ENCODE peak calls at places on chromosomes 2 and 18, in six cellular contexts. One of them, this sample, is unnamed. For H3K36me3, the result is how much of the 10 kb centered on the place peaks cover.

GRCh38 chr2:8684421-8684884 is 2.6 kb downstream of the ID2 start:
- DNase-seq in CD8-positive, alpha-beta memory T cell: peak
- DNase-seq in lung: no peak
- DNase-seq in breast epithelium: no peak
- DNase-seq in lower lobe of right lung: no peak
- DNase-seq in adrenal gland: peak
- DNase-seq in this sample: no peak

GRCh38 chr2:148614332-148615049 is 30.1 kb upstream of the EPC2 start:
- DNase-seq in breast epithelium: no peak
- DNase-seq in adrenal gland: peak
- DNase-seq in CD8-positive, alpha-beta memory T cell: no peak
- DNase-seq in lung: peak
- DNase-seq in lower lobe of right lung: peak
- DNase-seq in this sample: peak

GRCh38 chr2:43222472-43223146 is 3.8 kb downstream of the ZFP36L2 start:
- DNase-seq in adrenal gland: no peak
- DNase-seq in breast epithelium: no peak
- DNase-seq in CD8-positive, alpha-beta memory T cell: peak
- DNase-seq in lower lobe of right lung: peak
- DNase-seq in lung: no peak
- DNase-seq in this sample: peak

GRCh38 chr2:85975581-85975980 is 86.8 kb upstream of the ST3GAL5 start:
- DNase-seq in breast epithelium: no peak
- DNase-seq in adrenal gland: no peak
- DNase-seq in CD8-positive, alpha-beta memory T cell: no peak
- DNase-seq in lung: no peak
- DNase-seq in lower lobe of right lung: no peak
- DNase-seq in this sample: no peak

GRCh38 chr2:127626175-127626574 is 19.8 kb upstream of the GPR17 start:
- DNase-seq in CD8-positive, alpha-beta memory T cell: no peak
- DNase-seq in lower lobe of right lung: peak
- DNase-seq in breast epithelium: no peak
- DNase-seq in lung: no peak
- DNase-seq in adrenal gland: no peak
- DNase-seq in this sample: no peak

GRCh38 chr2:30417253-30417652 is 29.8 kb upstream of the LCLAT1 start:
- DNase-seq in lower lobe of right lung: no peak
- DNase-seq in breast epithelium: no peak
- DNase-seq in adrenal gland: no peak
- DNase-seq in CD8-positive, alpha-beta memory T cell: no peak
- DNase-seq in lung: no peak
- DNase-seq in this sample: no peak

GRCh38 chr2:37326285-37326684 is 1.7 kb upstream of the PRKD3 start:
- DNase-seq in CD8-positive, alpha-beta memory T cell: no peak
- DNase-seq in breast epithelium: no peak
- DNase-seq in lung: peak
- DNase-seq in adrenal gland: peak
- DNase-seq in lower lobe of right lung: no peak
- DNase-seq in this sample: peak

GRCh38 chr2:26274058-26274613 is 29.4 kb downstream of the HADHB start:
- DNase-seq in breast epithelium: peak
- DNase-seq in CD8-positive, alpha-beta memory T cell: no peak
- DNase-seq in lung: peak
- DNase-seq in adrenal gland: peak
- DNase-seq in lower lobe of right lung: no peak
- DNase-seq in this sample: peak

GRCh38 chr18:31943895-31944816 is 1.2 kb upstream of the TRAPPC8 start:
- DNase-seq in breast epithelium: no peak
- DNase-seq in lung: no peak
- DNase-seq in CD8-positive, alpha-beta memory T cell: peak
- DNase-seq in lower lobe of right lung: no peak
- DNase-seq in adrenal gland: no peak
- DNase-seq in this sample: no peak

GRCh38 chr2:128347701-128348504 is 29.2 kb upstream of the HS6ST1 start:
- DNase-seq in lung: peak
- DNase-seq in CD8-positive, alpha-beta memory T cell: no peak
- DNase-seq in adrenal gland: peak
- DNase-seq in breast epithelium: peak
- DNase-seq in lower lobe of right lung: peak
- DNase-seq in this sample: no peak

GRCh38 chr18:51724790-51725721 is 527.6 kb upstream of the MEX3C start:
- DNase-seq in lung: no peak
- DNase-seq in CD8-positive, alpha-beta memory T cell: no peak
- DNase-seq in adrenal gland: no peak
- DNase-seq in lower lobe of right lung: no peak
- DNase-seq in breast epithelium: no peak
- DNase-seq in this sample: no peak

GRCh38 chr18:54359233-54359632 is 1.5 kb downstream of the C18orf54 start:
- DNase-seq in lower lobe of right lung: no peak
- DNase-seq in CD8-positive, alpha-beta memory T cell: no peak
- DNase-seq in breast epithelium: no peak
- DNase-seq in adrenal gland: no peak
- DNase-seq in lung: no peak
- DNase-seq in this sample: no peak

GRCh38 chr2:109081374-109081773 is 47.6 kb upstream of the SH3RF3 start:
- DNase-seq in CD8-positive, alpha-beta memory T cell: no peak
- DNase-seq in lung: no peak
- DNase-seq in adrenal gland: no peak
- DNase-seq in breast epithelium: no peak
- DNase-seq in lower lobe of right lung: no peak
- DNase-seq in this sample: no peak

GRCh38 chr2:234468503-234468902 is 28.4 kb downstream of the ARL4C start:
- DNase-seq in lung: no peak
- DNase-seq in breast epithelium: no peak
- DNase-seq in CD8-positive, alpha-beta memory T cell: no peak
- DNase-seq in adrenal gland: no peak
- DNase-seq in lower lobe of right lung: no peak
- DNase-seq in this sample: peak

GRCh38 chr2:109440507-109441156 is 173.1 kb downstream of the SEPTIN10 start:
- DNase-seq in lung: no peak
- DNase-seq in lower lobe of right lung: no peak
- DNase-seq in adrenal gland: no peak
- DNase-seq in CD8-positive, alpha-beta memory T cell: no peak
- DNase-seq in breast epithelium: no peak
- DNase-seq in this sample: no peak

GRCh38 chr2:190360561-190360960 is 17.2 kb downstream of the INPP1 start:
- DNase-seq in lung: no peak
- DNase-seq in CD8-positive, alpha-beta memory T cell: no peak
- DNase-seq in lower lobe of right lung: no peak
- DNase-seq in breast epithelium: no peak
- DNase-seq in adrenal gland: no peak
- DNase-seq in this sample: peak

GRCh38 chr2:115910270-115910669 is 1467.8 kb downstream of the DPP10 start:
- DNase-seq in adrenal gland: no peak
- DNase-seq in lung: no peak
- DNase-seq in breast epithelium: no peak
- DNase-seq in lower lobe of right lung: no peak
- DNase-seq in CD8-positive, alpha-beta memory T cell: no peak
- DNase-seq in this sample: no peak

GRCh38 chr2:238593236-238593635 is 166.5 kb downstream of the ASB1 start:
- DNase-seq in adrenal gland: no peak
- DNase-seq in CD8-positive, alpha-beta memory T cell: no peak
- DNase-seq in breast epithelium: no peak
- DNase-seq in lower lobe of right lung: no peak
- DNase-seq in lung: peak
- DNase-seq in this sample: no peak

GRCh38 chr2:88087073-88087472 is 19.4 kb downstream of the SMYD1 start:
- DNase-seq in lung: no peak
- DNase-seq in breast epithelium: no peak
- DNase-seq in adrenal gland: no peak
- DNase-seq in lower lobe of right lung: no peak
- DNase-seq in CD8-positive, alpha-beta memory T cell: no peak
- DNase-seq in this sample: no peak

GRCh38 chr2:54908591-54908990 is 141.7 kb downstream of the RTN4 start:
- DNase-seq in adrenal gland: no peak
- DNase-seq in breast epithelium: no peak
- DNase-seq in lung: no peak
- DNase-seq in CD8-positive, alpha-beta memory T cell: no peak
- DNase-seq in lower lobe of right lung: no peak
- DNase-seq in this sample: no peak

GRCh38 chr2:85111819-85112281 is 21.3 kb upstream of the TCF7L1 start:
- DNase-seq in lung: no peak
- DNase-seq in CD8-positive, alpha-beta memory T cell: no peak
- DNase-seq in breast epithelium: no peak
- DNase-seq in lower lobe of right lung: no peak
- DNase-seq in adrenal gland: no peak
- DNase-seq in this sample: peak

GRCh38 chr2:183665403-183665802 is 541.2 kb downstream of the NUP35 start:
- DNase-seq in lung: no peak
- DNase-seq in adrenal gland: no peak
- DNase-seq in lower lobe of right lung: no peak
- DNase-seq in breast epithelium: no peak
- DNase-seq in CD8-positive, alpha-beta memory T cell: no peak
- DNase-seq in this sample: no peak

GRCh38 chr2:33437297-33437696 is 39.2 kb upstream of the RASGRP3 start:
- DNase-seq in breast epithelium: no peak
- DNase-seq in lung: no peak
- DNase-seq in CD8-positive, alpha-beta memory T cell: no peak
- DNase-seq in adrenal gland: no peak
- DNase-seq in lower lobe of right lung: no peak
- DNase-seq in this sample: peak

GRCh38 chr2:112588611-112589045 is 4.2 kb downstream of the CHCHD5 start:
- DNase-seq in adrenal gland: peak
- DNase-seq in breast epithelium: peak
- DNase-seq in lung: no peak
- DNase-seq in CD8-positive, alpha-beta memory T cell: no peak
- DNase-seq in lower lobe of right lung: no peak
- DNase-seq in this sample: no peak

GRCh38 chr2:215374642-215375466 is 61.0 kb downstream of the FN1 start:
- DNase-seq in lower lobe of right lung: no peak
- DNase-seq in CD8-positive, alpha-beta memory T cell: no peak
- DNase-seq in breast epithelium: no peak
- DNase-seq in lung: no peak
- DNase-seq in adrenal gland: no peak
- DNase-seq in this sample: no peak

GRCh38 chr2:186995092-186995491 is 146.1 kb upstream of the ZSWIM2 start:
- DNase-seq in breast epithelium: no peak
- DNase-seq in lower lobe of right lung: no peak
- DNase-seq in adrenal gland: no peak
- DNase-seq in lung: no peak
- DNase-seq in CD8-positive, alpha-beta memory T cell: no peak
- DNase-seq in this sample: peak

GRCh38 chr2:240872317-240873097 is 3.9 kb downstream of the AGXT start:
- DNase-seq in CD8-positive, alpha-beta memory T cell: no peak
- DNase-seq in lower lobe of right lung: peak
- DNase-seq in lung: no peak
- DNase-seq in breast epithelium: peak
- DNase-seq in adrenal gland: no peak
- DNase-seq in this sample: no peak

GRCh38 chr2:3606370-3607124 is 11.6 kb downstream of the COLEC11 start:
- DNase-seq in lung: peak
- DNase-seq in lower lobe of right lung: no peak
- DNase-seq in adrenal gland: no peak
- DNase-seq in CD8-positive, alpha-beta memory T cell: no peak
- DNase-seq in breast epithelium: no peak
- DNase-seq in this sample: no peak

GRCh38 chr2:134745546-134745945 is 26.7 kb upstream of the TMEM163 start:
- DNase-seq in CD8-positive, alpha-beta memory T cell: no peak
- DNase-seq in lung: no peak
- DNase-seq in breast epithelium: no peak
- DNase-seq in adrenal gland: no peak
- DNase-seq in lower lobe of right lung: no peak
- DNase-seq in this sample: no peak

GRCh38 chr2:217926801-217927200 is 76.0 kb downstream of the TNS1 start:
- DNase-seq in breast epithelium: no peak
- DNase-seq in CD8-positive, alpha-beta memory T cell: no peak
- DNase-seq in lower lobe of right lung: no peak
- DNase-seq in adrenal gland: no peak
- DNase-seq in lung: no peak
- DNase-seq in this sample: no peak

GRCh38 chr18:63397349-63397748 is 24.9 kb downstream of the VPS4B start:
- DNase-seq in lower lobe of right lung: no peak
- DNase-seq in breast epithelium: no peak
- DNase-seq in adrenal gland: no peak
- DNase-seq in CD8-positive, alpha-beta memory T cell: no peak
- DNase-seq in lung: no peak
- DNase-seq in this sample: no peak

GRCh38 chr18:63395503-63395902 is 26.8 kb downstream of the VPS4B start:
- DNase-seq in lower lobe of right lung: no peak
- DNase-seq in adrenal gland: no peak
- DNase-seq in lung: no peak
- DNase-seq in CD8-positive, alpha-beta memory T cell: no peak
- DNase-seq in breast epithelium: no peak
- DNase-seq in this sample: no peak

GRCh38 chr18:63399300-63399699 is 23.0 kb downstream of the VPS4B start:
- DNase-seq in lung: no peak
- DNase-seq in adrenal gland: no peak
- DNase-seq in CD8-positive, alpha-beta memory T cell: no peak
- DNase-seq in breast epithelium: no peak
- DNase-seq in lower lobe of right lung: no peak
- DNase-seq in this sample: no peak

DNA sequence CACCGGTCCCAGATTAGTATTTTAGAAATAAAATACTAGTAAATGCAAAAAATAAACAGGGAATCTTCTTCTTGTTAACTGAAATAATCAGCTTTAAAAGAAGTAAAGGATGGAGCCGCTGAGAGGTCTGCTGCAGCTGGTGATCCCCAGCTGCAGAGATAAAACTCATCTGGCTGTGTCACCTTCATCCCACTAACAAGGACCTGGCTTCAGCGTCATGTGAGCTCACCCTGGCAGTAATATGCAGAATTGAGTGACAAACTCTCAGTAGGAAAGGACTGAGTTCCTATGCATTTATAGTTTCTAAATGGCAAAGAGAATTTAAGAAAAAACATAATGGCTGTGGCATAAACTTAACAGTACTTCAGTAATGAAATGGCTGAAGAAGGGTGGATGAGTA is 27.3 kb downstream of the VPS4B start:
- DNase-seq in breast epithelium: no peak
- DNase-seq in lung: no peak
- DNase-seq in adrenal gland: no peak
- DNase-seq in CD8-positive, alpha-beta memory T cell: no peak
- DNase-seq in lower lobe of right lung: no peak
- DNase-seq in this sample: no peak
- H3K36me3 ChIP-seq in breast epithelium: under half
- H3K36me3 ChIP-seq in lung: under half
- H3K36me3 ChIP-seq in adrenal gland: half or more
- H3K36me3 ChIP-seq in CD8-positive, alpha-beta memory T cell: under half
- H3K36me3 ChIP-seq in lower lobe of right lung: half or more
- H3K36me3 ChIP-seq in this sample: half or more

GRCh38 chr2:222907790-222908431 is 47.1 kb downstream of the ACSL3 start:
- DNase-seq in CD8-positive, alpha-beta memory T cell: no peak
- DNase-seq in lower lobe of right lung: no peak
- DNase-seq in adrenal gland: no peak
- DNase-seq in lung: no peak
- DNase-seq in breast epithelium: no peak
- DNase-seq in this sample: no peak
- H3K36me3 ChIP-seq in CD8-positive, alpha-beta memory T cell: under half
- H3K36me3 ChIP-seq in lower lobe of right lung: under half
- H3K36me3 ChIP-seq in adrenal gland: under half
- H3K36me3 ChIP-seq in lung: under half
- H3K36me3 ChIP-seq in breast epithelium: under half
- H3K36me3 ChIP-seq in this sample: under half

GRCh38 chr2:60780741-60781140 is 24.7 kb downstream of the PAPOLG start:
- DNase-seq in breast epithelium: no peak
- DNase-seq in lower lobe of right lung: no peak
- DNase-seq in adrenal gland: no peak
- DNase-seq in CD8-positive, alpha-beta memory T cell: no peak
- DNase-seq in lung: no peak
- DNase-seq in this sample: no peak
- H3K36me3 ChIP-seq in breast epithelium: under half
- H3K36me3 ChIP-seq in lower lobe of right lung: half or more
- H3K36me3 ChIP-seq in adrenal gland: half or more
- H3K36me3 ChIP-seq in CD8-positive, alpha-beta memory T cell: half or more
- H3K36me3 ChIP-seq in lung: under half
- H3K36me3 ChIP-seq in this sample: under half

GRCh38 chr18:251572-251971 is 16.3 kb downstream of the THOC1 start:
- DNase-seq in lower lobe of right lung: no peak
- DNase-seq in lung: no peak
- DNase-seq in CD8-positive, alpha-beta memory T cell: no peak
- DNase-seq in adrenal gland: no peak
- DNase-seq in breast epithelium: no peak
- DNase-seq in this sample: no peak
- H3K36me3 ChIP-seq in lower lobe of right lung: half or more
- H3K36me3 ChIP-seq in lung: under half
- H3K36me3 ChIP-seq in CD8-positive, alpha-beta memory T cell: under half
- H3K36me3 ChIP-seq in adrenal gland: half or more
- H3K36me3 ChIP-seq in breast epithelium: under half
- H3K36me3 ChIP-seq in this sample: under half